ENCODE peak calls at places on chromosome 1, in five cellular contexts. H is fibroblast of mammary gland; K is memory B cell; U is stimulated activated CD8-positive, alpha-beta memory T cell treated with anti-CD3 and anti-CD28 coated beads, Interleukin-2, amount 100 ng/mL, for 48 hours; A is CD4-positive, CD25-positive, alpha-beta regulatory T cell. J is an unnamed sample.

GRCh38 chr1:54325705-54326461 is 80.3 kb downstream of the SSBP3 start:
- DNase-seq in H (no peak), K (no peak), U (no peak), A (no peak), J (no peak)

GRCh38 chr1:965526-966134 is 652 bp upstream of the PLEKHN1 start:
- DNase-seq in H (no peak), K (no peak), U (no peak), A (no peak), J (no peak)

GRCh38 chr1:87812881-87813577 is 484.3 kb downstream of the LMO4 start:
- DNase-seq in H (no peak), K (no peak), U (no peak), A (no peak), J (no peak)

GRCh38 chr1:12594966-12595838 is 22.8 kb downstream of the DHRS3 start:
- DNase-seq in H (peak), K (no peak), U (no peak), A (no peak), J (peak)

GRCh38 chr1:98323396-98323795 is 338.1 kb upstream of the SNX7 start:
- DNase-seq in H (peak), K (no peak), U (no peak), A (no peak), J (peak)

GRCh38 chr1:239995281-239995680 is 96.4 kb upstream of the FMN2 start:
- DNase-seq in H (no peak), K (no peak), U (no peak), A (no peak), J (no peak)

GRCh38 chr1:228392111-228392936 is 14.3 kb downstream of the TRIM11 start:
- DNase-seq in H (no peak), K (no peak), U (no peak), A (no peak), J (no peak)

GRCh38 chr1:168035345-168035744 is 98.5 kb upstream of the MPC2 start:
- DNase-seq in H (no peak), K (no peak), U (no peak), A (no peak), J (no peak)

GRCh38 chr1:19062258-19063029 is 106.0 kb upstream of the IFFO2 start:
- DNase-seq in H (no peak), K (no peak), U (no peak), A (no peak), J (no peak)

GRCh38 chr1:110433803-110434202 is 17.1 kb upstream of the PROK1 start:
- DNase-seq in H (peak), K (no peak), U (no peak), A (no peak), J (no peak)

GRCh38 chr1:67973061-67973460 is 77.4 kb downstream of the DIRAS3 start:
- DNase-seq in H (no peak), K (no peak), U (no peak), A (no peak), J (no peak)

GRCh38 chr1:216464489-216464888 is 41.2 kb upstream of the USH2A start:
- DNase-seq in H (peak), K (no peak), U (no peak), A (no peak), J (peak)

GRCh38 chr1:15756143-15757015 is 2.2 kb upstream of the FBLIM1 start:
- DNase-seq in H (no peak), K (no peak), U (no peak), A (no peak), J (no peak)

GRCh38 chr1:180168786-180169640 is 14.3 kb downstream of the QSOX1 start:
- DNase-seq in H (peak), K (no peak), U (peak), A (no peak), J (peak)

GRCh38 chr1:18923721-18924610 is 21.6 kb upstream of the ALDH4A1 start:
- DNase-seq in H (no peak), K (no peak), U (no peak), A (no peak), J (peak)

GRCh38 chr1:159598196-159598595 is 10.6 kb downstream of the APCS start:
- DNase-seq in H (peak), K (no peak), U (no peak), A (no peak), J (peak)

GRCh38 chr1:31201871-31202270 is 37.8 kb downstream of the NKAIN1 start:
- DNase-seq in H (no peak), K (no peak), U (no peak), A (no peak), J (no peak)